ENCODE peak calls at places on chromosomes 7 and 10, in six cellular contexts. F is HT-29, Z is neuronal stem cell, B is nucleus accumbens, T is OCI-LY7, I is progenitor cell of endocrine pancreas. H is an unnamed sample.

GRCh38 chr10:10362780-10363179 is 654.9 kb upstream of the CELF2 start:
- DNase-seq in F (no peak), Z (no peak), B (no peak), T (no peak), I (no peak), H (no peak)

GRCh38 chr10:90701428-90701827 is 156.4 kb downstream of the HTR7 start:
- DNase-seq in F (no peak), Z (no peak), B (no peak), T (no peak), I (no peak), H (no peak)

GRCh38 chr10:50538473-50539398 is 85.0 kb downstream of the SGMS1 start:
- DNase-seq in F (no peak), Z (no peak), B (peak), T (no peak), I (no peak), H (no peak)

GRCh38 chr10:6401066-6401465 is 179.0 kb downstream of the PRKCQ start:
- DNase-seq in F (no peak), Z (no peak), B (no peak), T (no peak), I (no peak), H (no peak)

GRCh38 chr10:104517946-104518345 is 123.1 kb upstream of the SORCS3 start:
- DNase-seq in F (no peak), Z (no peak), B (no peak), T (no peak), I (no peak), H (no peak)

GRCh38 chr10:113381906-113382562 is 170.8 kb upstream of the HABP2 start:
- DNase-seq in F (no peak), Z (no peak), B (no peak), T (peak), I (no peak), H (no peak)

GRCh38 chr7:131007439-131008330 is 273.7 kb upstream of the KLF14 start:
- DNase-seq in F (peak), Z (peak), B (peak), T (peak), I (no peak), H (peak)

GRCh38 chr10:79375321-79376077 is 28.2 kb downstream of the PPIF start:
- DNase-seq in F (no peak), Z (no peak), B (no peak), T (no peak), I (no peak), H (no peak)

GRCh38 chr10:3225589-3225988 is 53.0 kb upstream of the PITRM1 start:
- DNase-seq in F (no peak), Z (no peak), B (no peak), T (no peak), I (no peak), H (no peak)

GRCh38 chr10:133357293-133358151 is at the start of gene FUOM:
- DNase-seq in F (peak), Z (peak), B (no peak), T (peak), I (no peak), H (peak)

GRCh38 chr7:29877196-29877595 is 70.9 kb downstream of the WIPF3 start:
- DNase-seq in F (peak), Z (no peak), B (no peak), T (no peak), I (no peak), H (no peak)

GRCh38 chr10:20927495-20927894 is 30.4 kb upstream of the NEBL start:
- DNase-seq in F (no peak), Z (no peak), B (no peak), T (no peak), I (no peak), H (no peak)

GRCh38 chr7:5550831-5551230 is 127.2 kb upstream of the TNRC18 start:
- DNase-seq in F (no peak), Z (no peak), B (no peak), T (no peak), I (no peak), H (no peak)

GRCh38 chr7:111438369-111439289 is 123.7 kb downstream of the IMMP2L start:
- DNase-seq in F (no peak), Z (no peak), B (no peak), T (no peak), I (no peak), H (peak)